ENCODE peak calls at places on chromosome 5, in five cellular contexts. A is IMR-90; C is CD8-positive, alpha-beta memory T cell; W is hepatocyte; K is heart left ventricle. M is an unnamed sample. For H3K4me1, the result is how much of the 10 kb centered on the place peaks cover.

GRCh38 chr5:121596882-121597281 is 254.8 kb upstream of the FTMT start:
- DNase-seq in A (no peak), C (no peak), W (peak), K (no peak), M (no peak)

GRCh38 chr5:178417391-178417811 is 172.8 kb downstream of the COL23A1 start:
- DNase-seq in A (no peak), C (no peak), W (no peak), K (no peak), M (no peak)

GRCh38 chr5:1763548-1763911 is 36.1 kb downstream of the MRPL36 start:
- DNase-seq in A (peak), C (no peak), W (peak), K (peak), M (peak)

GRCh38 chr5:151151793-151152192 is 5.8 kb downstream of the ANXA6 start:
- DNase-seq in A (peak), C (no peak), W (no peak), K (no peak), M (no peak)

GRCh38 chr5:159915913-159916840 is at the start of gene ADRA1B:
- DNase-seq in A (peak), C (peak), W (peak), K (peak), M (peak)

GRCh38 chr5:115838885-115839518 is 2.4 kb downstream of the ATG12 start:
- DNase-seq in A (peak), C (peak), W (peak), K (no peak), M (peak)

GRCh38 chr5:93322970-93323369 is 258.0 kb downstream of the NR2F1-AS1 start:
- DNase-seq in A (no peak), C (no peak), W (no peak), K (no peak), M (no peak)

GRCh38 chr5:170623576-170624181 is 119.9 kb downstream of the KCNIP1 start:
- DNase-seq in A (peak), C (no peak), W (peak), K (peak), M (no peak)

GRCh38 chr5:32673272-32673671 is 37.8 kb upstream of the NPR3 start:
- DNase-seq in A (no peak), C (no peak), W (no peak), K (no peak), M (no peak)

GRCh38 chr5:111017731-111018130 is 53.8 kb upstream of the TSLP start:
- DNase-seq in A (peak), C (no peak), W (no peak), K (no peak), M (no peak)

GRCh38 chr5:127442085-127442484 is 75.4 kb upstream of the PRRC1 start:
- DNase-seq in A (peak), C (no peak), W (peak), K (no peak), M (no peak)

GRCh38 chr5:174504266-174504726 is 220.1 kb upstream of the MSX2 start:
- DNase-seq in A (no peak), C (no peak), W (no peak), K (no peak), M (no peak)

GRCh38 chr5:163565492-163565891 is 60.1 kb downstream of the MAT2B start:
- DNase-seq in A (no peak), C (no peak), W (peak), K (no peak), M (no peak)

GRCh38 chr5:116605310-116606070 is 30.9 kb upstream of the SEMA6A start:
- DNase-seq in A (no peak), C (no peak), W (no peak), K (no peak), M (no peak)

GRCh38 chr5:54462281-54462680 is 6.8 kb downstream of the HSPB3 start:
- DNase-seq in A (no peak), C (no peak), W (no peak), K (no peak), M (no peak)

GRCh38 chr5:72468606-72469005 is 38.6 kb downstream of the ZNF366 start:
- DNase-seq in A (no peak), C (no peak), W (no peak), K (no peak), M (no peak)

GRCh38 chr5:60916646-60917045 is 28.2 kb downstream of the ERCC8 start:
- DNase-seq in A (peak), C (no peak), W (no peak), K (no peak), M (no peak)

GRCh38 chr5:25339541-25339940 is 694.8 kb upstream of the CDH10 start:
- DNase-seq in A (no peak), C (no peak), W (no peak), K (no peak), M (no peak)

DNA sequence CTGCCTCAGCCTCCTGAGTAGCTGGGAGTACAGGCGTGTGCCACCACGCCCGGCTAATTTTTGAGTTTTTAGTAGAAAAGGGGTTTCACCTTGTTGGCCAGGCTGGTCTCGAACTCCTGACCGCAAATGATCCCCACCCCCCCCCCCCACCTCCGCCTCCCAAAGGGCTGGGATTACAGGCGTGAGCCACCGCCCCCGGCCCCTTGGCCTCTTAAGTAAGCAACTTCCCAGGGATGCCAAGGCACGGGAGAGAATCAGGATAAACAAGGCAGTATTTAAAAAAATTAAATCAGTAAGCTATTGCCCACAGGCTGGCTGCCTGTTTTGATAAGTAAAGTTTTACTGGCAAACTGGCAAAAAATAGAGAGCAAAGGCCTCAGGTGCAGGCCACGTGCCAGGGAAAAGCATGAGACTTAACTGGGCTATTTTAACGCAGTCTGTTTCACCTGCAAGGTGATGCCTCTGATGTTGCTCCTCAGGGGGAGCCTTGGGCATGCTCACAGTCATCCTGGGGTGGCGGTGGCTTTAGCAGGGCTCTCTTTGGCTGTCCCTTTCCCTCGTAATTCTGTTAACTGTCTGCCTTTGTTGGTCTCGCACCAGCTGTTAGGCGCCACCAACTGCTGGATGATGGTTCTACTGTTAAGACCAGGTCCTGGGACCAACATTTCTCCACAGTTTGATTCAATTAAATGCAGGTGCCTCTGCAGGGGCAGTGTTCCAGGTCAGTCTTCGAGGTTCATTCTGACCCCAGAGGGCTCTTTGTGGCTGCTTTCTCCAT is 19.4 kb upstream of the RNF130 start:
- DNase-seq in A (peak), C (no peak), W (peak), K (no peak), M (no peak)
- H3K4me3 ChIP-seq in A (peak), C (no peak), W (no peak), K (peak), M (peak)

GRCh38 chr5:74452851-74453250 is 187.7 kb downstream of the ENC1 start:
- DNase-seq in A (no peak), C (no peak), W (no peak), K (no peak), M (no peak)
- H3K27ac ChIP-seq in A (no peak), C (no peak), W (no peak), K (no peak), M (no peak)

GRCh38 chr5:139273322-139273571 is 20.3 kb upstream of the MATR3 start:
- DNase-seq in A (no peak), C (no peak), W (no peak), K (no peak), M (no peak)

GRCh38 chr5:139277171-139277570 is 16.4 kb upstream of the MATR3 start:
- DNase-seq in A (no peak), C (no peak), W (no peak), K (no peak), M (no peak)

GRCh38 chr5:139276426-139276825 is 17.1 kb upstream of the MATR3 start:
- DNase-seq in A (no peak), C (no peak), W (no peak), K (no peak), M (no peak)

GRCh38 chr5:139273572-139274264 is 19.8 kb upstream of the MATR3 start:
- DNase-seq in A (peak), C (peak), W (peak), K (peak), M (peak)

DNA sequence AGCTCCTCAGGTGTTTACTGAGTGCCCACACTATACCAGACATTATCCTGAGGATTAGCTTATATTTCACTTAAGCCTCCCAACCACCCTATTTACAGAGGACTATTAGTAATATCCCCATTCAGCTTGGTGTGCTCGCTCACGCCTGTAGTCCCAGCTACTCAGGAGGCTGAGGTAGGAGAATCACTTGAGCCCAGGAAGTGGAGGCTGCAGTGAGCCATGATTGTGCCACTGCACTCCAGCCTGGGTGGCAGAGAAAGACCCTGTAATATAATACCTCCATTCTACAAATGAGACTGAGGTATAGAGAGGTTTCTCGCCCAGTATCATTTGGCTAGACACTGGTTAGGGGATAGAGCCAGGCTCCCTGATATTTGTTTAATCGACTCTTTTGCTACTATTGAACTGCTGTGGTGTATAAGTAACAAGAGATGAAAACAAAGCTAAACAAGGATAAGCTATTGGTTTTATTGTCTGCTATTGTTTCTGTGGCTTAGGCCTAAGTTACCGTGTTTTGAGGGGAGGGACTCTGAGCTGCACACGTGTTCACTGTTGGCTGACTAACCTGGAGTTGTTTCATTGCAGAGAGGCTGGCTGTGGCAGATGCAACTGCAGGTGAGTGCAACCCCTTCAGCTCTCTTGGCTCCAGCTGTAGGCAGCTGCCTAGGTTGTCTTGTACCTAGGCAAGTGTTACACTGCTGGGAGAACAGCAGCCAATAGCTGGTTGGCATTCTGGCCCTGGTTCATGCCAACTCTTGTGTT is 17.8 kb upstream of the MATR3 start:
- DNase-seq in A (no peak), C (no peak), W (no peak), K (no peak), M (no peak)
- H3K4me1 ChIP-seq in A (under half), C (under half), W (under half), K (under half), M (under half)

GRCh38 chr5:36740259-36740898 is 134.0 kb downstream of the SLC1A3 start:
- DNase-seq in A (peak), C (no peak), W (no peak), K (no peak), M (no peak)
- H3K4me3 ChIP-seq in A (no peak), C (no peak), W (no peak), K (no peak), M (no peak)

GRCh38 chr5:57685866-57686265 is 203.3 kb upstream of the ACTBL2 start:
- DNase-seq in A (no peak), C (no peak), W (no peak), K (no peak), M (no peak)

GRCh38 chr5:57684299-57684702 is 201.7 kb upstream of the ACTBL2 start:
- DNase-seq in A (no peak), C (no peak), W (no peak), K (no peak), M (no peak)

GRCh38 chr5:57683036-57683600 is 200.5 kb upstream of the ACTBL2 start:
- DNase-seq in A (peak), C (no peak), W (no peak), K (no peak), M (no peak)

GRCh38 chr5:57680686-57681085 is 198.1 kb upstream of the ACTBL2 start:
- DNase-seq in A (no peak), C (no peak), W (no peak), K (no peak), M (no peak)

GRCh38 chr5:57681942-57682341 is 199.3 kb upstream of the ACTBL2 start:
- DNase-seq in A (peak), C (no peak), W (no peak), K (no peak), M (no peak)
- H3K27ac ChIP-seq in A (no peak), C (no peak), W (no peak), K (no peak), M (no peak)